ENCODE peak calls at places on chromosome 3, in five cellular contexts. R is naive thymus-derived CD4-positive, alpha-beta T cell; C is bronchial epithelial cell; Y is SK-MEL-5; V is T47D. M is an unnamed sample.

GRCh38 chr3:119580148-119580760 is 962 bp downstream of the ADPRH start:
- DNase-seq in Y (peak), C (no peak), V (no peak), R (no peak), M (peak)

GRCh38 chr3:185824051-185824466 is 783 bp downstream of the IGF2BP2 start:
- DNase-seq in C (no peak), R (peak), V (peak), Y (no peak), M (no peak)

GRCh38 chr3:14640157-14640562 is 11.4 kb upstream of the CCDC174 start:
- DNase-seq in C (peak), Y (no peak), R (no peak), V (no peak), M (peak)

GRCh38 chr3:15161113-15161512 is 44.9 kb upstream of the CAPN7 start:
- DNase-seq in R (no peak), Y (no peak), C (no peak), V (no peak), M (no peak)

GRCh38 chr3:187198490-187198889 is 1.2 kb downstream of the RTP1 start:
- DNase-seq in V (no peak), C (no peak), Y (no peak), R (no peak), M (no peak)

GRCh38 chr3:43105597-43106292 is at the start of gene POMGNT2:
- DNase-seq in Y (peak), C (peak), R (peak), V (peak), M (peak)

GRCh38 chr3:149781216-149781615 is 11.1 kb downstream of the ANKUB1 start:
- DNase-seq in C (no peak), Y (no peak), R (no peak), V (no peak), M (no peak)

GRCh38 chr3:18740631-18741583 is 315.8 kb upstream of the SATB1 start:
- DNase-seq in R (peak), C (no peak), Y (no peak), V (no peak), M (no peak)

GRCh38 chr3:156297582-156297981 is 177.2 kb downstream of the KCNAB1 start:
- DNase-seq in V (no peak), Y (no peak), C (no peak), R (no peak), M (no peak)

GRCh38 chr3:130772124-130772523 is 25.5 kb upstream of the PIK3R4 start:
- DNase-seq in V (no peak), Y (no peak), R (no peak), C (no peak), M (no peak)

GRCh38 chr3:120552184-120553020 is 43.7 kb upstream of the NDUFB4 start:
- DNase-seq in R (no peak), C (no peak), Y (peak), V (no peak), M (no peak)

GRCh38 chr3:159928692-159929091 is 59.9 kb upstream of the IL12A start:
- DNase-seq in Y (no peak), V (no peak), C (peak), R (no peak), M (peak)

GRCh38 chr3:172034786-172035685 is 4.3 kb upstream of the FNDC3B start:
- DNase-seq in Y (peak), V (peak), R (no peak), C (peak), M (peak)